ENCODE peak calls at places on chromosomes 1 and 21, in four cellular contexts. C is CD8-positive, alpha-beta T cell; B is spleen; Y is HCT116. X is an unnamed sample.

GRCh38 chr1:36408479-36408878 is 10.8 kb upstream of the LSM10 start:
- DNase-seq in B (no peak), Y (no peak), C (no peak), X (no peak)

GRCh38 chr1:26582836-26583460 is 53.4 kb downstream of the RPS6KA1 start:
- DNase-seq in C (no peak), B (no peak), Y (no peak), X (no peak)

GRCh38 chr1:218886472-218886871 is 287.2 kb upstream of the LYPLAL1 start:
- DNase-seq in C (no peak), Y (no peak), B (no peak), X (no peak)

GRCh38 chr1:154698320-154699096 is 90.5 kb upstream of the ADAR start:
- DNase-seq in B (no peak), Y (no peak), C (no peak), X (no peak)

GRCh38 chr21:27244356-27244755 is 277.5 kb upstream of the ADAMTS5 start:
- DNase-seq in B (no peak), C (no peak), Y (no peak), X (no peak)

GRCh38 chr21:43697758-43698643 is 20.9 kb upstream of the PDXK start:
- DNase-seq in Y (no peak), C (no peak), B (peak), X (no peak)

GRCh38 chr1:43282220-43283195 is 2.9 kb downstream of the C1orf210 start:
- DNase-seq in Y (no peak), C (no peak), B (peak), X (no peak)

GRCh38 chr1:10686404-10687040 is 109.9 kb downstream of the CASZ1 start:
- DNase-seq in C (no peak), B (no peak), Y (no peak), X (no peak)

GRCh38 chr1:96473791-96474452 is 247.7 kb upstream of the PTBP2 start:
- DNase-seq in C (no peak), Y (no peak), B (no peak), X (no peak)

GRCh38 chr1:40980068-40980452 is 564 bp downstream of the CTPS1 start:
- DNase-seq in C (no peak), B (no peak), Y (no peak), X (no peak)

GRCh38 chr1:203304919-203305808 is at the start of gene BTG2:
- DNase-seq in B (peak), C (peak), Y (peak), X (peak)

GRCh38 chr1:27307851-27308598 is 13.9 kb upstream of the TMEM222 start:
- DNase-seq in Y (no peak), B (no peak), C (no peak), X (peak)

GRCh38 chr1:19644761-19645543 is 841 bp downstream of the NBL1 start:
- DNase-seq in B (no peak), C (peak), Y (no peak), X (peak)

GRCh38 chr1:84168783-84169182 is 24.7 kb downstream of the PRKACB start:
- DNase-seq in B (no peak), Y (no peak), C (no peak), X (no peak)

GRCh38 chr1:32758795-32759430 is 56.3 kb upstream of the SYNC start:
- DNase-seq in C (no peak), Y (no peak), B (no peak), X (no peak)
- H3K27ac ChIP-seq in C (no peak), Y (peak), B (no peak), X (no peak)

GRCh38 chr21:34687065-34687464 is 18.3 kb downstream of the CLIC6 start:
- DNase-seq in Y (no peak), B (no peak), C (no peak), X (no peak)

GRCh38 chr21:34690041-34690792 is 21.4 kb downstream of the CLIC6 start:
- DNase-seq in C (no peak), B (no peak), Y (peak), X (no peak)

GRCh38 chr21:34688715-34689114 is 19.9 kb downstream of the CLIC6 start:
- DNase-seq in C (no peak), Y (no peak), B (no peak), X (no peak)

GRCh38 chr21:34690793-34691175 is 22.0 kb downstream of the CLIC6 start:
- DNase-seq in Y (no peak), C (no peak), B (no peak), X (no peak)

DNA sequence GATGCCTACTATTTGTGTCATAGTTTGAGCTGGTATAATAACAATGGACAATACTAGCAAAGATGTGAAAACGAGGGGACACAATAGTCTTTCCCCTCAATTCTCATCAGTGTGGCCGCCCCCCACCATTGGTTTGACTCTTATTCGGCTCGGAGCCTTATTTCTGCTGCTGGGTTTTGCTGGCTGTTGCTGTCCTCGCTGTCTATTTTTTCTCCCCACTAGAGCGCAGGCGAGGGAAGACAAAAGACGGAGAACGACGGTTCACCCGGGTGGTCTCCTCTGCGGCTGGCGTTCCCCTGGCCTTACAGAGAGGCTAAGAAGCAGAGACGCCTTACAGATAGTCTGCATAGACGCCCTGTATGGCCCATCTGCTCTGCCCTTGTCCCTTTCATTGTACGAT is 19.4 kb downstream of the CLIC6 start:
- DNase-seq in C (no peak), B (no peak), Y (peak), X (no peak)
- TF ChIP-seq CTCF in C (no peak), B (no peak), Y (peak), X (no peak)

GRCh38 chr1:17189632-17190525 is 15.0 kb upstream of the PADI1 start:
- DNase-seq in B (no peak), C (no peak), Y (peak), X (no peak)

GRCh38 chr1:17191990-17192242 is 13.0 kb upstream of the PADI1 start:
- DNase-seq in C (no peak), B (no peak), Y (no peak), X (no peak)

GRCh38 chr1:17192394-17193221 is 12.3 kb upstream of the PADI1 start:
- DNase-seq in C (no peak), B (no peak), Y (no peak), X (no peak)

GRCh38 chr1:17188889-17189631 is 15.9 kb upstream of the PADI1 start:
- DNase-seq in C (no peak), B (no peak), Y (no peak), X (no peak)

GRCh38 chr1:17190526-17190995 is 14.4 kb upstream of the PADI1 start:
- DNase-seq in C (no peak), B (no peak), Y (no peak), X (no peak)
- H3K27ac ChIP-seq in C (no peak), B (no peak), Y (peak), X (no peak)

DNA sequence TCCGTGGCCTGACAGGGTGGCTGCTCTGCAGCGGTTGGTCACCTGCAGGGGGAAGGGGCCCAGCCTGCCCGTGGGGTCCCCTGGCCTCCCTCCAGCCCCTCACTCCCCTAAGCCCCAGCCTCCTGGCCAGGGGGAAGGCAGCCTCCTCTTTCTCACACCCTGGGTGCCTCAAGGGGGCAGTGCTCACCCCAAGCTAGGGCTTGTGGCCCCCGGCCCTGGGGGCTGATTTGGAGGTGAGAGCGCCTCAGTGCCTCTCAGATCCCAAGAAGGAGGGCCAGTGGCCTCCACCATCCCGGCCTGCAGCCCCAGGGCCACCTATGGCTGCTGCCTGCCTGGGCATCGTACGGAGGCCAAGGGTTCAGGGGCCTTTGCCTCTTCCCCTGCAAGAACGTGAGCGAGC is 66.4 kb upstream of the TTC34 start:
- DNase-seq in C (no peak), Y (no peak), B (no peak), X (no peak)
- TF ChIP-seq CTCF in C (no peak), Y (no peak), B (no peak), X (peak)

X was measured in WERI-Rb-1.